ENCODE peak calls at places on chromosomes 5 and 9, in six cellular contexts. D is effector memory CD4-positive, alpha-beta T cell; O is body of pancreas; B is esophagus muscularis mucosa; N is neural progenitor cell; G is heart left ventricle. E is an unnamed sample. For H3K9me3, the result is how much of the 10 kb centered on the place peaks cover.

GRCh38 chr5:57476743-57477142 is 5.9 kb downstream of the ACTBL2 start:
- DNase-seq in B (no peak), O (no peak), N (no peak), D (no peak), G (no peak), E (no peak)

GRCh38 chr5:167688731-167689130 is 602.7 kb upstream of the WWC1 start:
- DNase-seq in D (no peak), N (no peak), G (no peak), B (no peak), O (no peak), E (no peak)

GRCh38 chr9:99037768-99038167 is 67.1 kb upstream of the TGFBR1 start:
- DNase-seq in N (no peak), D (no peak), B (no peak), O (no peak), G (no peak), E (no peak)

GRCh38 chr5:77518304-77518703 is 26.2 kb upstream of the WDR41 start:
- DNase-seq in D (no peak), O (no peak), G (no peak), N (peak), B (no peak), E (no peak)

GRCh38 chr5:54703091-54703490 is 185.5 kb downstream of the SNX18 start:
- DNase-seq in D (no peak), O (no peak), N (peak), G (no peak), B (peak), E (no peak)

GRCh38 chr5:122896598-122897282 is 51.3 kb downstream of the SNX24 start:
- DNase-seq in G (no peak), O (no peak), N (no peak), B (no peak), D (no peak), E (no peak)

GRCh38 chr9:97737429-97737828 is 40.3 kb upstream of the XPA start:
- DNase-seq in D (no peak), O (no peak), N (peak), B (no peak), G (no peak), E (no peak)

GRCh38 chr9:129280236-129281231 is 102.5 kb upstream of the IER5L start:
- DNase-seq in G (peak), N (no peak), O (no peak), B (peak), D (no peak), E (peak)

GRCh38 chr5:172749881-172750608 is 20.9 kb downstream of the DUSP1 start:
- DNase-seq in O (no peak), G (peak), D (no peak), B (no peak), N (no peak), E (no peak)

GRCh38 chr5:170097934-170098333 is 7.8 kb upstream of the FOXI1 start:
- DNase-seq in G (peak), D (no peak), B (no peak), N (no peak), O (no peak), E (no peak)

GRCh38 chr9:125829743-125830142 is 82.6 kb downstream of the PBX3 start:
- DNase-seq in B (no peak), G (peak), N (no peak), D (peak), O (no peak), E (no peak)

GRCh38 chr5:82938901-82939300 is 138.3 kb downstream of the TMEM167A start:
- DNase-seq in G (no peak), B (no peak), O (no peak), D (no peak), N (no peak), E (no peak)

GRCh38 chr5:10493884-10494283 is 52.2 kb downstream of the ROPN1L start:
- DNase-seq in G (no peak), N (no peak), D (no peak), B (no peak), O (no peak), E (no peak)

GRCh38 chr5:143315929-143316328 is 87.6 kb downstream of the NR3C1 start:
- DNase-seq in D (no peak), B (no peak), O (no peak), G (no peak), N (peak), E (no peak)

GRCh38 chr9:116493183-116493582 is 193.9 kb upstream of the TRIM32 start:
- DNase-seq in B (no peak), D (no peak), N (no peak), G (no peak), O (no peak), E (no peak)

GRCh38 chr9:72554221-72554641 is 32.8 kb downstream of the TMC1 start:
- DNase-seq in D (no peak), N (no peak), B (no peak), O (no peak), G (no peak), E (no peak)

GRCh38 chr9:115267788-115268187 is 149.8 kb upstream of the TNC start:
- DNase-seq in D (no peak), N (peak), B (no peak), O (no peak), G (no peak), E (no peak)

GRCh38 chr9:135536166-135536565 is 9.8 kb upstream of the OBP2A start:
- DNase-seq in N (no peak), O (no peak), B (no peak), G (no peak), D (no peak), E (no peak)

GRCh38 chr5:1212271-1212670 is 10.9 kb downstream of the SLC6A19 start:
- DNase-seq in D (no peak), B (no peak), N (no peak), O (no peak), G (no peak), E (no peak)

DNA sequence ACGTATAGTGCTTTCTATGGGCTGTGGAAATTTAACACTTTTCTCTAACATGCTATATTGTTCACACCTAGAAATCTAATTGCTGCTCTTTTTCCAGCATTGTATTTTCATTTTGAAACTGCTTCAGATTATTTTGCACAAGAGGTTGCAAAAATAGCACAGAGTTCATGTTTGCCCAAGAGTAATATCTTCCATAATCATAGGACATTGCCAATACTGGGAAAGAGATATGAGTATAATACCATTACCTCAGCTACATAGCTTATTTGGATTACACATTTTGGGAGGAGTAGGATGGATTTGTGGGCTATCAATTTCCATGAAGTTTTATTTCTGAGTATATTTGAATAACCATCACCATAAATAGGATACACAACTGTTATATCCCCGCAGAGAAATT is 717.1 kb downstream of the CDH9 start:
- DNase-seq in B (no peak), N (no peak), D (no peak), G (no peak), O (no peak), E (no peak)
- H3K9me3 ChIP-seq in B (under half), N (under half), D (under half), G (under half), O (under half), E (under half)

GRCh38 chr9:69499959-69500358 is 172.2 kb downstream of the APBA1 start:
- DNase-seq in D (no peak), N (peak), B (no peak), O (no peak), G (no peak), E (no peak)

GRCh38 chr9:69497816-69498215 is 172.8 kb downstream of the ENTREP1 start:
- DNase-seq in G (no peak), D (no peak), N (no peak), B (no peak), O (no peak), E (no peak)

GRCh38 chr9:69498430-69498829 is 173.4 kb downstream of the ENTREP1 start:
- DNase-seq in G (no peak), N (no peak), O (no peak), D (no peak), B (no peak), E (no peak)

GRCh38 chr9:69500925-69501324 is 171.2 kb downstream of the APBA1 start:
- DNase-seq in N (no peak), D (no peak), B (no peak), O (no peak), G (no peak), E (no peak)

DNA sequence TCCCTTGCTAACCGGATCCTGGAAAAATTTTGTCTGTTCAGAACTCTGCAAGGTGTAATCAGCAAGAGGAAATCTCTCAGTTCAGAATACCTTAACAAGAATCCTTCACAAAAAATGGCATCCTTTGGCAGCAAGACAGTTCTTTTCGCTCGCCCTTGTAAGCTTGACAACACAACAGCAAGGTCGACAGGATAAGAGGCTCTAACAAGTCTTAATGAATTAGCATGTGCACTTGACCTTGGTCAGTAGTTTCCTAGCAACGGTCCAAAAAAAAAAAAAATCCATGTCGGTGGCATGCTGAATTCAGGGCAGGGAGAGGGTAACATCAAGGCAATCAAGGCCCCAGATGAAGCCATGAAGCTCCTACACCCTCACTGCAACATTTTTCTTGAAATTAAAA is 172.8 kb downstream of the APBA1 start:
- DNase-seq in G (no peak), D (no peak), N (no peak), B (no peak), O (no peak), E (no peak)
- H3K4me3 ChIP-seq in G (no peak), D (no peak), N (no peak), B (no peak), O (no peak), E (no peak)

GRCh38 chr9:107929439-107929838 is 439.9 kb upstream of the KLF4 start:
- DNase-seq in O (peak), B (peak), G (peak), N (no peak), D (no peak), E (peak)

GRCh38 chr9:107932601-107933000 is 443.0 kb upstream of the KLF4 start:
- DNase-seq in G (no peak), N (no peak), D (no peak), O (no peak), B (peak), E (no peak)

GRCh38 chr9:107933042-107933441 is 443.5 kb upstream of the KLF4 start:
- DNase-seq in N (peak), O (no peak), G (no peak), B (no peak), D (no peak), E (no peak)

GRCh38 chr9:107932036-107932435 is 442.5 kb upstream of the KLF4 start:
- DNase-seq in B (no peak), N (no peak), D (no peak), O (no peak), G (no peak), E (no peak)

GRCh38 chr9:107931071-107931715 is 441.6 kb upstream of the KLF4 start:
- DNase-seq in B (peak), O (no peak), N (no peak), G (no peak), D (no peak), E (no peak)
- H3K27ac ChIP-seq in B (no peak), O (no peak), N (no peak), G (no peak), D (no peak), E (no peak)

GRCh38 chr5:2921651-2922050 is 170.2 kb upstream of the IRX2 start:
- DNase-seq in G (no peak), O (no peak), B (no peak), D (no peak), N (no peak), E (no peak)
- H3K9me3 ChIP-seq in G (under half), O (under half), B (under half), D (under half), N (under half), E (under half)